ENCODE peak calls at places on chromosomes 7 and 10, in four cellular contexts. B is LoVo, U is endothelial cell of umbilical vein, I is nucleus accumbens. M is an unnamed sample.

GRCh38 chr10:62437696-62438095 is 63.5 kb downstream of the ZNF365 start:
- DNase-seq in B (peak), U (peak), I (no peak), M (no peak)

GRCh38 chr10:43138757-43139241 is 554 bp downstream of the CSGALNACT2 start:
- DNase-seq in B (peak), U (peak), I (no peak), M (peak)

GRCh38 chr10:11011966-11012365 is 5.7 kb upstream of the CELF2 start:
- DNase-seq in B (no peak), U (peak), I (no peak), M (no peak)

GRCh38 chr7:94041529-94041928 is 37.4 kb upstream of the BET1 start:
- DNase-seq in B (no peak), U (peak), I (no peak), M (no peak)

GRCh38 chr7:82841828-82842227 is 320.9 kb downstream of the PCLO start:
- DNase-seq in B (no peak), U (no peak), I (no peak), M (no peak)

GRCh38 chr7:70846208-70846607 is 285.7 kb upstream of the GALNT17 start:
- DNase-seq in B (no peak), U (no peak), I (no peak), M (no peak)

GRCh38 chr7:90917536-90917935 is 321.4 kb downstream of the CDK14 start:
- DNase-seq in B (no peak), U (no peak), I (no peak), M (no peak)

GRCh38 chr7:75979361-75980125 is 14.9 kb downstream of the TMEM120A start:
- DNase-seq in B (no peak), U (no peak), I (no peak), M (no peak)

GRCh38 chr7:4830176-4830575 is 31.7 kb downstream of the PAPOLB start:
- DNase-seq in B (peak), U (peak), I (peak), M (peak)

GRCh38 chr10:73017955-73018480 is 63.4 kb upstream of the PLA2G12B start:
- DNase-seq in B (no peak), U (no peak), I (no peak), M (no peak)

GRCh38 chr7:82506702-82507101 is 63.1 kb upstream of the CACNA2D1 start:
- DNase-seq in B (no peak), U (no peak), I (no peak), M (no peak)

GRCh38 chr10:61063035-61063434 is 119.0 kb upstream of the RHOBTB1 start:
- DNase-seq in B (no peak), U (peak), I (peak), M (no peak)

GRCh38 chr7:47231627-47232026 is 350.3 kb downstream of the TNS3 start:
- DNase-seq in B (no peak), U (no peak), I (no peak), M (no peak)